ENCODE peak calls at places on chromosome 14, in five cellular contexts. Q is endothelial cell, G is HT-29, J is midbrain, W is T47D. N is an unnamed sample.

GRCh38 chr14:77406718-77407117 is 16.6 kb downstream of the NOXRED1 start:
- DNase-seq in Q (no peak), G (no peak), J (no peak), W (no peak), N (no peak)

GRCh38 chr14:101097109-101097793 is 193.7 kb upstream of the RTL1 start:
- DNase-seq in Q (no peak), G (no peak), J (no peak), W (no peak), N (no peak)

GRCh38 chr14:26863736-26864135 is 265.9 kb upstream of the NOVA1 start:
- DNase-seq in Q (no peak), G (no peak), J (no peak), W (no peak), N (no peak)

GRCh38 chr14:89067293-89067972 is 243.0 kb downstream of the TTC8 start:
- DNase-seq in Q (no peak), G (no peak), J (no peak), W (no peak), N (no peak)

GRCh38 chr14:68236525-68236924 is 416.9 kb downstream of the RAD51B start:
- DNase-seq in Q (no peak), G (no peak), J (peak), W (no peak), N (no peak)

GRCh38 chr14:64970041-64970440 is 2.1 kb downstream of the RAB15 start:
- DNase-seq in Q (no peak), G (no peak), J (no peak), W (no peak), N (no peak)

GRCh38 chr14:94320243-94320642 is 2.9 kb downstream of the SERPINA6 start:
- DNase-seq in Q (no peak), G (peak), J (no peak), W (peak), N (no peak)

GRCh38 chr14:48983355-48983888 is 602.8 kb downstream of the RPS29 start:
- DNase-seq in Q (no peak), G (no peak), J (no peak), W (no peak), N (no peak)

GRCh38 chr14:75634848-75635247 is 25.8 kb downstream of the ERG28 start:
- DNase-seq in Q (no peak), G (no peak), J (no peak), W (peak), N (no peak)

GRCh38 chr14:98194821-98195220 is 1077.2 kb downstream of the BCL11B start:
- DNase-seq in Q (no peak), G (no peak), J (no peak), W (no peak), N (no peak)

GRCh38 chr14:34098045-34098984 is 147.4 kb upstream of the EGLN3 start:
- DNase-seq in Q (peak), G (peak), J (peak), W (peak), N (peak)

GRCh38 chr14:87847216-87847615 is 145.8 kb downstream of the GALC start:
- DNase-seq in Q (no peak), G (no peak), J (no peak), W (no peak), N (no peak)

GRCh38 chr14:99606359-99606758 is 2.4 kb upstream of the CCDC85C start:
- DNase-seq in Q (no peak), G (no peak), J (no peak), W (no peak), N (no peak)

GRCh38 chr14:72457641-72458040 is 436.3 kb downstream of the DPF3 start:
- DNase-seq in Q (no peak), G (no peak), J (no peak), W (no peak), N (no peak)

GRCh38 chr14:99604766-99605298 is 825 bp upstream of the CCDC85C start:
- DNase-seq in Q (peak), G (peak), J (no peak), W (peak), N (peak)

GRCh38 chr14:35347323-35348043 is 55.3 kb downstream of the PSMA6 start:
- DNase-seq in Q (no peak), G (peak), J (no peak), W (no peak), N (no peak)

GRCh38 chr14:32013083-32013482 is 64.0 kb upstream of the ARHGAP5 start:
- DNase-seq in Q (no peak), G (no peak), J (no peak), W (no peak), N (no peak)

GRCh38 chr14:95360828-95361227 is 41.1 kb upstream of the CLMN start:
- DNase-seq in Q (no peak), G (no peak), J (no peak), W (no peak), N (no peak)

GRCh38 chr14:64726585-64726890 is 22.3 kb downstream of the PLEKHG3 start:
- DNase-seq in Q (no peak), G (peak), J (no peak), W (no peak), N (no peak)